ENCODE peak calls at places on chromosome 13, in nine cellular contexts. One of them, this sample, is unnamed.

GRCh38 chr13:78382946-78383542 is 220.3 kb downstream of the POU4F1 start:
- DNase-seq in stimulated activated CD4-positive, alpha-beta T cell treated with anti-CD3 and anti-CD28 coated beads, Interleukin-4, amount 100 ng/mL, for 4 hours: no peak
- DNase-seq in omental fat pad: no peak
- DNase-seq in activated effector memory CD4-positive, alpha-beta T cell treated with Interleukin-2 at 50 U/mL for 16 hours: no peak
- DNase-seq in HT1080: no peak
- DNase-seq in CD8-positive, alpha-beta memory T cell: no peak
- DNase-seq in MCF 10A: no peak
- DNase-seq in KG1: no peak
- DNase-seq in naive thymus-derived CD8-positive, alpha-beta T cell: no peak
- DNase-seq in this sample: no peak

GRCh38 chr13:51453308-51453958 is 597 bp upstream of the INTS6 start:
- DNase-seq in CD8-positive, alpha-beta memory T cell: peak; percentile 88
- DNase-seq in HT1080: peak; percentile 81
- DNase-seq in naive thymus-derived CD8-positive, alpha-beta T cell: peak; percentile 79
- DNase-seq in KG1: peak; percentile 69
- DNase-seq in stimulated activated CD4-positive, alpha-beta T cell treated with anti-CD3 and anti-CD28 coated beads, Interleukin-4, amount 100 ng/mL, for 4 hours: peak; percentile 80
- DNase-seq in activated effector memory CD4-positive, alpha-beta T cell treated with Interleukin-2 at 50 U/mL for 16 hours: peak; percentile 78
- DNase-seq in omental fat pad: peak; percentile 36
- DNase-seq in MCF 10A: peak; percentile 89
- DNase-seq in this sample: peak; percentile 91

GRCh38 chr13:24923305-24923640 is 159.3 kb downstream of the RNF17 start:
- DNase-seq in CD8-positive, alpha-beta memory T cell: no peak
- DNase-seq in MCF 10A: peak; percentile 65
- DNase-seq in HT1080: no peak
- DNase-seq in stimulated activated CD4-positive, alpha-beta T cell treated with anti-CD3 and anti-CD28 coated beads, Interleukin-4, amount 100 ng/mL, for 4 hours: no peak
- DNase-seq in KG1: no peak
- DNase-seq in omental fat pad: no peak
- DNase-seq in naive thymus-derived CD8-positive, alpha-beta T cell: no peak
- DNase-seq in activated effector memory CD4-positive, alpha-beta T cell treated with Interleukin-2 at 50 U/mL for 16 hours: no peak
- DNase-seq in this sample: peak; percentile 33

GRCh38 chr13:74325106-74325505 is 190.9 kb upstream of the KLF12 start:
- DNase-seq in CD8-positive, alpha-beta memory T cell: no peak
- DNase-seq in activated effector memory CD4-positive, alpha-beta T cell treated with Interleukin-2 at 50 U/mL for 16 hours: no peak
- DNase-seq in stimulated activated CD4-positive, alpha-beta T cell treated with anti-CD3 and anti-CD28 coated beads, Interleukin-4, amount 100 ng/mL, for 4 hours: no peak
- DNase-seq in naive thymus-derived CD8-positive, alpha-beta T cell: no peak
- DNase-seq in omental fat pad: no peak
- DNase-seq in MCF 10A: peak; percentile 42
- DNase-seq in KG1: no peak
- DNase-seq in HT1080: peak; percentile 39
- DNase-seq in this sample: no peak

GRCh38 chr13:80084086-80084676 is 256.7 kb downstream of the SPRY2 start:
- DNase-seq in stimulated activated CD4-positive, alpha-beta T cell treated with anti-CD3 and anti-CD28 coated beads, Interleukin-4, amount 100 ng/mL, for 4 hours: no peak
- DNase-seq in KG1: no peak
- DNase-seq in MCF 10A: peak; percentile 86
- DNase-seq in omental fat pad: no peak
- DNase-seq in HT1080: peak; percentile 92
- DNase-seq in CD8-positive, alpha-beta memory T cell: no peak
- DNase-seq in activated effector memory CD4-positive, alpha-beta T cell treated with Interleukin-2 at 50 U/mL for 16 hours: no peak
- DNase-seq in naive thymus-derived CD8-positive, alpha-beta T cell: no peak
- DNase-seq in this sample: no peak

GRCh38 chr13:20989883-20990282 is 71.5 kb downstream of the LATS2 start:
- DNase-seq in activated effector memory CD4-positive, alpha-beta T cell treated with Interleukin-2 at 50 U/mL for 16 hours: no peak
- DNase-seq in MCF 10A: no peak
- DNase-seq in omental fat pad: no peak
- DNase-seq in naive thymus-derived CD8-positive, alpha-beta T cell: no peak
- DNase-seq in CD8-positive, alpha-beta memory T cell: no peak
- DNase-seq in HT1080: no peak
- DNase-seq in stimulated activated CD4-positive, alpha-beta T cell treated with anti-CD3 and anti-CD28 coated beads, Interleukin-4, amount 100 ng/mL, for 4 hours: no peak
- DNase-seq in KG1: no peak
- DNase-seq in this sample: no peak

GRCh38 chr13:72029981-72030380 is 163.0 kb upstream of the DACH1 start:
- DNase-seq in omental fat pad: no peak
- DNase-seq in HT1080: no peak
- DNase-seq in MCF 10A: no peak
- DNase-seq in KG1: no peak
- DNase-seq in naive thymus-derived CD8-positive, alpha-beta T cell: no peak
- DNase-seq in CD8-positive, alpha-beta memory T cell: no peak
- DNase-seq in activated effector memory CD4-positive, alpha-beta T cell treated with Interleukin-2 at 50 U/mL for 16 hours: no peak
- DNase-seq in stimulated activated CD4-positive, alpha-beta T cell treated with anti-CD3 and anti-CD28 coated beads, Interleukin-4, amount 100 ng/mL, for 4 hours: no peak
- DNase-seq in this sample: no peak

GRCh38 chr13:49569993-49570689 is 15.2 kb downstream of the RCBTB1 start:
- DNase-seq in stimulated activated CD4-positive, alpha-beta T cell treated with anti-CD3 and anti-CD28 coated beads, Interleukin-4, amount 100 ng/mL, for 4 hours: no peak
- DNase-seq in omental fat pad: no peak
- DNase-seq in naive thymus-derived CD8-positive, alpha-beta T cell: no peak
- DNase-seq in KG1: no peak
- DNase-seq in HT1080: peak; percentile 32
- DNase-seq in CD8-positive, alpha-beta memory T cell: no peak
- DNase-seq in activated effector memory CD4-positive, alpha-beta T cell treated with Interleukin-2 at 50 U/mL for 16 hours: no peak
- DNase-seq in MCF 10A: peak; percentile 72
- DNase-seq in this sample: no peak

GRCh38 chr13:37349916-37350315 is 244.5 kb upstream of the CSNK1A1L start:
- DNase-seq in MCF 10A: no peak
- DNase-seq in HT1080: no peak
- DNase-seq in omental fat pad: no peak
- DNase-seq in stimulated activated CD4-positive, alpha-beta T cell treated with anti-CD3 and anti-CD28 coated beads, Interleukin-4, amount 100 ng/mL, for 4 hours: no peak
- DNase-seq in CD8-positive, alpha-beta memory T cell: no peak
- DNase-seq in KG1: no peak
- DNase-seq in naive thymus-derived CD8-positive, alpha-beta T cell: no peak
- DNase-seq in activated effector memory CD4-positive, alpha-beta T cell treated with Interleukin-2 at 50 U/mL for 16 hours: no peak
- DNase-seq in this sample: no peak

GRCh38 chr13:43071824-43072223 is 48.4 kb downstream of the DNAJC15 start:
- DNase-seq in stimulated activated CD4-positive, alpha-beta T cell treated with anti-CD3 and anti-CD28 coated beads, Interleukin-4, amount 100 ng/mL, for 4 hours: no peak
- DNase-seq in naive thymus-derived CD8-positive, alpha-beta T cell: no peak
- DNase-seq in activated effector memory CD4-positive, alpha-beta T cell treated with Interleukin-2 at 50 U/mL for 16 hours: no peak
- DNase-seq in MCF 10A: no peak
- DNase-seq in omental fat pad: no peak
- DNase-seq in KG1: no peak
- DNase-seq in HT1080: no peak
- DNase-seq in CD8-positive, alpha-beta memory T cell: no peak
- DNase-seq in this sample: no peak

GRCh38 chr13:50783940-50784339 is 59.6 kb downstream of the DLEU7 start:
- DNase-seq in naive thymus-derived CD8-positive, alpha-beta T cell: no peak
- DNase-seq in activated effector memory CD4-positive, alpha-beta T cell treated with Interleukin-2 at 50 U/mL for 16 hours: no peak
- DNase-seq in MCF 10A: no peak
- DNase-seq in omental fat pad: no peak
- DNase-seq in KG1: peak; percentile 23
- DNase-seq in CD8-positive, alpha-beta memory T cell: no peak
- DNase-seq in stimulated activated CD4-positive, alpha-beta T cell treated with anti-CD3 and anti-CD28 coated beads, Interleukin-4, amount 100 ng/mL, for 4 hours: no peak
- DNase-seq in HT1080: no peak
- DNase-seq in this sample: no peak

GRCh38 chr13:47066261-47066660 is 169.4 kb upstream of the HTR2A start:
- DNase-seq in MCF 10A: no peak
- DNase-seq in stimulated activated CD4-positive, alpha-beta T cell treated with anti-CD3 and anti-CD28 coated beads, Interleukin-4, amount 100 ng/mL, for 4 hours: no peak
- DNase-seq in naive thymus-derived CD8-positive, alpha-beta T cell: no peak
- DNase-seq in KG1: no peak
- DNase-seq in omental fat pad: no peak
- DNase-seq in activated effector memory CD4-positive, alpha-beta T cell treated with Interleukin-2 at 50 U/mL for 16 hours: no peak
- DNase-seq in HT1080: no peak
- DNase-seq in CD8-positive, alpha-beta memory T cell: no peak
- DNase-seq in this sample: no peak

GRCh38 chr13:104253063-104253680 is 1187.0 kb upstream of the SLC10A2 start:
- DNase-seq in KG1: no peak
- DNase-seq in activated effector memory CD4-positive, alpha-beta T cell treated with Interleukin-2 at 50 U/mL for 16 hours: no peak
- DNase-seq in naive thymus-derived CD8-positive, alpha-beta T cell: no peak
- DNase-seq in stimulated activated CD4-positive, alpha-beta T cell treated with anti-CD3 and anti-CD28 coated beads, Interleukin-4, amount 100 ng/mL, for 4 hours: no peak
- DNase-seq in omental fat pad: no peak
- DNase-seq in MCF 10A: peak; percentile 14
- DNase-seq in HT1080: peak; percentile 7
- DNase-seq in CD8-positive, alpha-beta memory T cell: no peak
- DNase-seq in this sample: no peak

GRCh38 chr13:45954861-45955595 is 97.5 kb downstream of the ZC3H13 start:
- DNase-seq in MCF 10A: no peak
- DNase-seq in omental fat pad: no peak
- DNase-seq in KG1: no peak
- DNase-seq in HT1080: no peak
- DNase-seq in stimulated activated CD4-positive, alpha-beta T cell treated with anti-CD3 and anti-CD28 coated beads, Interleukin-4, amount 100 ng/mL, for 4 hours: no peak
- DNase-seq in naive thymus-derived CD8-positive, alpha-beta T cell: no peak
- DNase-seq in activated effector memory CD4-positive, alpha-beta T cell treated with Interleukin-2 at 50 U/mL for 16 hours: no peak
- DNase-seq in CD8-positive, alpha-beta memory T cell: no peak
- DNase-seq in this sample: no peak

GRCh38 chr13:45333251-45333972 is 7.6 kb downstream of the TPT1 start:
- DNase-seq in CD8-positive, alpha-beta memory T cell: no peak
- DNase-seq in KG1: no peak
- DNase-seq in activated effector memory CD4-positive, alpha-beta T cell treated with Interleukin-2 at 50 U/mL for 16 hours: no peak
- DNase-seq in stimulated activated CD4-positive, alpha-beta T cell treated with anti-CD3 and anti-CD28 coated beads, Interleukin-4, amount 100 ng/mL, for 4 hours: no peak
- DNase-seq in HT1080: no peak
- DNase-seq in MCF 10A: no peak
- DNase-seq in omental fat pad: no peak
- DNase-seq in naive thymus-derived CD8-positive, alpha-beta T cell: no peak
- DNase-seq in this sample: no peak

GRCh38 chr13:43815204-43815603 is 28.4 kb upstream of the ENOX1 start:
- DNase-seq in naive thymus-derived CD8-positive, alpha-beta T cell: no peak
- DNase-seq in omental fat pad: no peak
- DNase-seq in CD8-positive, alpha-beta memory T cell: no peak
- DNase-seq in stimulated activated CD4-positive, alpha-beta T cell treated with anti-CD3 and anti-CD28 coated beads, Interleukin-4, amount 100 ng/mL, for 4 hours: no peak
- DNase-seq in MCF 10A: no peak
- DNase-seq in activated effector memory CD4-positive, alpha-beta T cell treated with Interleukin-2 at 50 U/mL for 16 hours: no peak
- DNase-seq in HT1080: peak; percentile 70
- DNase-seq in KG1: no peak
- DNase-seq in this sample: no peak

GRCh38 chr13:100088648-100089601 is at the start of gene PCCA:
- DNase-seq in omental fat pad: peak; percentile 84
- DNase-seq in naive thymus-derived CD8-positive, alpha-beta T cell: peak; percentile 72
- DNase-seq in stimulated activated CD4-positive, alpha-beta T cell treated with anti-CD3 and anti-CD28 coated beads, Interleukin-4, amount 100 ng/mL, for 4 hours: peak; percentile 71
- DNase-seq in HT1080: peak; percentile 96
- DNase-seq in CD8-positive, alpha-beta memory T cell: peak; percentile 78
- DNase-seq in MCF 10A: peak; percentile 95
- DNase-seq in activated effector memory CD4-positive, alpha-beta T cell treated with Interleukin-2 at 50 U/mL for 16 hours: peak; percentile 66
- DNase-seq in KG1: peak; percentile 74
- DNase-seq in this sample: peak; percentile 85

GRCh38 chr13:35630551-35631275 is 154.2 kb upstream of the MAB21L1 start:
- DNase-seq in activated effector memory CD4-positive, alpha-beta T cell treated with Interleukin-2 at 50 U/mL for 16 hours: no peak
- DNase-seq in naive thymus-derived CD8-positive, alpha-beta T cell: no peak
- DNase-seq in MCF 10A: peak; percentile 66
- DNase-seq in HT1080: peak; percentile 52
- DNase-seq in KG1: no peak
- DNase-seq in CD8-positive, alpha-beta memory T cell: no peak
- DNase-seq in stimulated activated CD4-positive, alpha-beta T cell treated with anti-CD3 and anti-CD28 coated beads, Interleukin-4, amount 100 ng/mL, for 4 hours: no peak
- DNase-seq in omental fat pad: no peak
- DNase-seq in this sample: no peak

GRCh38 chr13:59680429-59681024 is 483.2 kb downstream of the DIAPH3 start:
- DNase-seq in KG1: no peak
- DNase-seq in HT1080: peak; percentile 39
- DNase-seq in activated effector memory CD4-positive, alpha-beta T cell treated with Interleukin-2 at 50 U/mL for 16 hours: no peak
- DNase-seq in MCF 10A: peak; percentile 42
- DNase-seq in stimulated activated CD4-positive, alpha-beta T cell treated with anti-CD3 and anti-CD28 coated beads, Interleukin-4, amount 100 ng/mL, for 4 hours: no peak
- DNase-seq in naive thymus-derived CD8-positive, alpha-beta T cell: no peak
- DNase-seq in CD8-positive, alpha-beta memory T cell: no peak
- DNase-seq in omental fat pad: no peak
- DNase-seq in this sample: no peak

GRCh38 chr13:45194081-45194939 is 6.5 kb downstream of the KCTD4 start:
- DNase-seq in stimulated activated CD4-positive, alpha-beta T cell treated with anti-CD3 and anti-CD28 coated beads, Interleukin-4, amount 100 ng/mL, for 4 hours: no peak
- DNase-seq in naive thymus-derived CD8-positive, alpha-beta T cell: no peak
- DNase-seq in omental fat pad: no peak
- DNase-seq in MCF 10A: peak; percentile 78
- DNase-seq in KG1: no peak
- DNase-seq in activated effector memory CD4-positive, alpha-beta T cell treated with Interleukin-2 at 50 U/mL for 16 hours: no peak
- DNase-seq in CD8-positive, alpha-beta memory T cell: no peak
- DNase-seq in HT1080: no peak
- DNase-seq in this sample: no peak

GRCh38 chr13:112252744-112253590 is 123.2 kb upstream of the SPACA7 start:
- DNase-seq in CD8-positive, alpha-beta memory T cell: no peak
- DNase-seq in stimulated activated CD4-positive, alpha-beta T cell treated with anti-CD3 and anti-CD28 coated beads, Interleukin-4, amount 100 ng/mL, for 4 hours: no peak
- DNase-seq in MCF 10A: no peak
- DNase-seq in naive thymus-derived CD8-positive, alpha-beta T cell: no peak
- DNase-seq in activated effector memory CD4-positive, alpha-beta T cell treated with Interleukin-2 at 50 U/mL for 16 hours: no peak
- DNase-seq in KG1: no peak
- DNase-seq in omental fat pad: no peak
- DNase-seq in HT1080: no peak
- DNase-seq in this sample: no peak

GRCh38 chr13:50693755-50694154 is 149.7 kb downstream of the DLEU7 start:
- DNase-seq in stimulated activated CD4-positive, alpha-beta T cell treated with anti-CD3 and anti-CD28 coated beads, Interleukin-4, amount 100 ng/mL, for 4 hours: no peak
- DNase-seq in MCF 10A: no peak
- DNase-seq in activated effector memory CD4-positive, alpha-beta T cell treated with Interleukin-2 at 50 U/mL for 16 hours: no peak
- DNase-seq in CD8-positive, alpha-beta memory T cell: no peak
- DNase-seq in naive thymus-derived CD8-positive, alpha-beta T cell: no peak
- DNase-seq in omental fat pad: no peak
- DNase-seq in KG1: no peak
- DNase-seq in HT1080: peak; percentile 38
- DNase-seq in this sample: no peak

GRCh38 chr13:40533072-40533471 is 133.4 kb downstream of the FOXO1 start:
- DNase-seq in stimulated activated CD4-positive, alpha-beta T cell treated with anti-CD3 and anti-CD28 coated beads, Interleukin-4, amount 100 ng/mL, for 4 hours: no peak
- DNase-seq in KG1: no peak
- DNase-seq in MCF 10A: no peak
- DNase-seq in naive thymus-derived CD8-positive, alpha-beta T cell: no peak
- DNase-seq in HT1080: no peak
- DNase-seq in omental fat pad: no peak
- DNase-seq in activated effector memory CD4-positive, alpha-beta T cell treated with Interleukin-2 at 50 U/mL for 16 hours: no peak
- DNase-seq in CD8-positive, alpha-beta memory T cell: no peak
- DNase-seq in this sample: no peak

GRCh38 chr13:73096173-73097117 is 37.6 kb downstream of the KLF5 start:
- DNase-seq in CD8-positive, alpha-beta memory T cell: no peak
- DNase-seq in KG1: no peak
- DNase-seq in HT1080: peak; percentile 43
- DNase-seq in activated effector memory CD4-positive, alpha-beta T cell treated with Interleukin-2 at 50 U/mL for 16 hours: no peak
- DNase-seq in naive thymus-derived CD8-positive, alpha-beta T cell: no peak
- DNase-seq in MCF 10A: peak; percentile 92
- DNase-seq in stimulated activated CD4-positive, alpha-beta T cell treated with anti-CD3 and anti-CD28 coated beads, Interleukin-4, amount 100 ng/mL, for 4 hours: no peak
- DNase-seq in omental fat pad: no peak
- DNase-seq in this sample: no peak

GRCh38 chr13:102089177-102089576 is 312.7 kb downstream of the FGF14 start:
- DNase-seq in KG1: no peak
- DNase-seq in omental fat pad: no peak
- DNase-seq in MCF 10A: peak; percentile 17
- DNase-seq in stimulated activated CD4-positive, alpha-beta T cell treated with anti-CD3 and anti-CD28 coated beads, Interleukin-4, amount 100 ng/mL, for 4 hours: no peak
- DNase-seq in CD8-positive, alpha-beta memory T cell: no peak
- DNase-seq in naive thymus-derived CD8-positive, alpha-beta T cell: no peak
- DNase-seq in HT1080: no peak
- DNase-seq in activated effector memory CD4-positive, alpha-beta T cell treated with Interleukin-2 at 50 U/mL for 16 hours: no peak
- DNase-seq in this sample: no peak

GRCh38 chr13:25869941-25870340 is 181.9 kb downstream of the SHISA2 start:
- DNase-seq in stimulated activated CD4-positive, alpha-beta T cell treated with anti-CD3 and anti-CD28 coated beads, Interleukin-4, amount 100 ng/mL, for 4 hours: no peak
- DNase-seq in KG1: no peak
- DNase-seq in naive thymus-derived CD8-positive, alpha-beta T cell: no peak
- DNase-seq in omental fat pad: no peak
- DNase-seq in CD8-positive, alpha-beta memory T cell: no peak
- DNase-seq in MCF 10A: no peak
- DNase-seq in HT1080: no peak
- DNase-seq in activated effector memory CD4-positive, alpha-beta T cell treated with Interleukin-2 at 50 U/mL for 16 hours: no peak
- DNase-seq in this sample: no peak

GRCh38 chr13:74246398-74246975 is 112.3 kb upstream of the KLF12 start:
- DNase-seq in MCF 10A: no peak
- DNase-seq in omental fat pad: no peak
- DNase-seq in HT1080: no peak
- DNase-seq in naive thymus-derived CD8-positive, alpha-beta T cell: no peak
- DNase-seq in stimulated activated CD4-positive, alpha-beta T cell treated with anti-CD3 and anti-CD28 coated beads, Interleukin-4, amount 100 ng/mL, for 4 hours: peak; percentile 49
- DNase-seq in CD8-positive, alpha-beta memory T cell: peak; percentile 55
- DNase-seq in activated effector memory CD4-positive, alpha-beta T cell treated with Interleukin-2 at 50 U/mL for 16 hours: no peak
- DNase-seq in KG1: no peak
- DNase-seq in this sample: no peak